ENCODE peak calls at places on chromosome 14, in five cellular contexts. One of them, this sample, is unnamed.

GRCh38 chr14:33315721-33316120 is 377.0 kb downstream of the NPAS3 start:
- DNase-seq in stomach: no peak
- DNase-seq in H1: no peak
- DNase-seq in suprapubic skin: no peak
- DNase-seq in tibial nerve: no peak
- DNase-seq in this sample: no peak

GRCh38 chr14:97707603-97708002 is 910.4 kb downstream of the VRK1 start:
- DNase-seq in stomach: no peak
- DNase-seq in H1: no peak
- DNase-seq in suprapubic skin: no peak
- DNase-seq in tibial nerve: no peak
- DNase-seq in this sample: no peak

GRCh38 chr14:102316048-102316745 is 3.3 kb upstream of the ZNF839 start:
- DNase-seq in stomach: no peak
- DNase-seq in H1: no peak
- DNase-seq in suprapubic skin: no peak
- DNase-seq in tibial nerve: no peak
- DNase-seq in this sample: peak; percentile 72

GRCh38 chr14:77544571-77544970 is 46.0 kb upstream of the ISM2 start:
- DNase-seq in stomach: no peak
- DNase-seq in H1: no peak
- DNase-seq in suprapubic skin: no peak
- DNase-seq in tibial nerve: no peak
- DNase-seq in this sample: no peak

GRCh38 chr14:37047226-37047625 is 125.2 kb downstream of the SLC25A21 start:
- DNase-seq in stomach: no peak
- DNase-seq in H1: no peak
- DNase-seq in suprapubic skin: no peak
- DNase-seq in tibial nerve: no peak
- DNase-seq in this sample: no peak

GRCh38 chr14:68286667-68287066 is 467.1 kb downstream of the RAD51B start:
- DNase-seq in stomach: no peak
- DNase-seq in H1: no peak
- DNase-seq in suprapubic skin: no peak
- DNase-seq in tibial nerve: no peak
- DNase-seq in this sample: no peak

GRCh38 chr14:46999661-47000060 is 348.1 kb upstream of the RPL10L start:
- DNase-seq in stomach: no peak
- DNase-seq in H1: no peak
- DNase-seq in suprapubic skin: no peak
- DNase-seq in tibial nerve: no peak
- DNase-seq in this sample: no peak

GRCh38 chr14:70018713-70019201 is 139.5 kb downstream of the SMOC1 start:
- DNase-seq in stomach: peak; percentile 75
- DNase-seq in H1: no peak
- DNase-seq in suprapubic skin: no peak
- DNase-seq in tibial nerve: peak; percentile 18
- DNase-seq in this sample: peak; percentile 27

GRCh38 chr14:93323597-93323992 is 9.2 kb downstream of the BTBD7 start:
- DNase-seq in stomach: no peak
- DNase-seq in H1: no peak
- DNase-seq in suprapubic skin: no peak
- DNase-seq in tibial nerve: no peak
- DNase-seq in this sample: no peak

GRCh38 chr14:20516921-20517320 is 11.6 kb downstream of the RNASE10 start:
- DNase-seq in stomach: no peak
- DNase-seq in H1: no peak
- DNase-seq in suprapubic skin: no peak
- DNase-seq in tibial nerve: no peak
- DNase-seq in this sample: no peak

GRCh38 chr14:53217283-53217994 is 64.3 kb upstream of the DDHD1 start:
- DNase-seq in stomach: peak; percentile 76
- DNase-seq in H1: peak; percentile 77
- DNase-seq in suprapubic skin: peak; percentile 85
- DNase-seq in tibial nerve: peak; percentile 50
- DNase-seq in this sample: peak; percentile 34

GRCh38 chr14:62307844-62308243 is 545.6 kb downstream of the SNAPC1 start:
- DNase-seq in stomach: no peak
- DNase-seq in H1: no peak
- DNase-seq in suprapubic skin: no peak
- DNase-seq in tibial nerve: no peak
- DNase-seq in this sample: no peak

GRCh38 chr14:81776531-81776930 is 242.9 kb upstream of the SEL1L start:
- DNase-seq in stomach: no peak
- DNase-seq in H1: no peak
- DNase-seq in suprapubic skin: no peak
- DNase-seq in tibial nerve: no peak
- DNase-seq in this sample: no peak

GRCh38 chr14:104895207-104895785 is 29.4 kb upstream of the PLD4 start:
- DNase-seq in stomach: peak; percentile 42
- DNase-seq in H1: no peak
- DNase-seq in suprapubic skin: no peak
- DNase-seq in tibial nerve: no peak
- DNase-seq in this sample: no peak

GRCh38 chr14:43418314-43418713 is 1088.8 kb downstream of the FSCB start:
- DNase-seq in stomach: no peak
- DNase-seq in H1: no peak
- DNase-seq in suprapubic skin: no peak
- DNase-seq in tibial nerve: no peak
- DNase-seq in this sample: no peak

GRCh38 chr14:101069666-101070362 is 166.3 kb upstream of the RTL1 start:
- DNase-seq in stomach: peak; percentile 17
- DNase-seq in H1: no peak
- DNase-seq in suprapubic skin: peak; percentile 41
- DNase-seq in tibial nerve: peak; percentile 4
- DNase-seq in this sample: peak; percentile 4

GRCh38 chr14:59278111-59278510 is 89.6 kb downstream of the DAAM1 start:
- DNase-seq in stomach: no peak
- DNase-seq in H1: no peak
- DNase-seq in suprapubic skin: no peak
- DNase-seq in tibial nerve: no peak
- DNase-seq in this sample: no peak
- TF ChIP-seq EP300 in stomach: no peak
- TF ChIP-seq EP300 in H1: no peak
- TF ChIP-seq EP300 in suprapubic skin: no peak
- TF ChIP-seq EP300 in tibial nerve: peak; percentile 28
- TF ChIP-seq EP300 in this sample: no peak

DNA sequence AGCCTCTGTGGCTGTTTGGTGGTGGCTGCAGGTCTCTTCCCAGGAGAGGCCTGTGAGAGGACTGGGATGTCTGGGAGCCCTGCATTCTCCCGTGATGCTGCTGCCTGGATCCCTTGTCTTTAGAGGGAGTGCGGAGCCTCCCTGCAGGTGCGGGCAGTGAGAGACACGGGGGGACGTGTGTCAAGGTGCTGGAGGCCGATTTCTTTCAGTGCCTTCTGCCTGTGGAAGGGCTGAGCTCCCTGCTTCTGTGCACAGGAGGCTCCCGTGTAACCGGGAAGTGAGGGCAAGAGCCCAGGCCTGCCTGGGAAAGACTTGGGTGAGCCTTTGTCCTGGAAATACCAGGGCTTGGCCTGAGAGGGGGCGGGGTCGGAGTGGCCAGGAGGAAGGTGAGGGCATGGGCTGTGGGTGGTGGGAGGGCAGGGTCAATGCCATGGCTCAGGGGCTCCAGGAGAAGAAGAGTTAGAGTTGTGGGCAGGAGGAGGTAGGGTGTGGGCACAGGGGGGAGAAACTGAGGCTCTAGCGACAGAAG is 372.2 kb downstream of the TMEM121 start:
- DNase-seq in stomach: no peak
- DNase-seq in H1: no peak
- DNase-seq in suprapubic skin: no peak
- DNase-seq in tibial nerve: no peak
- DNase-seq in this sample: no peak
- H3K9me3 ChIP-seq in stomach: no peaks in the 10 kb centered on the region
- H3K9me3 ChIP-seq in H1: peaks cover 98% of the 10 kb centered on the region
- H3K9me3 ChIP-seq in suprapubic skin: no peaks in the 10 kb centered on the region
- H3K9me3 ChIP-seq in tibial nerve: no peaks in the 10 kb centered on the region
- H3K9me3 ChIP-seq in this sample: no peaks in the 10 kb centered on the region

GRCh38 chr14:23941230-23941629 is 12.3 kb upstream of the DHRS4 start:
- DNase-seq in stomach: no peak
- DNase-seq in H1: no peak
- DNase-seq in suprapubic skin: no peak
- DNase-seq in tibial nerve: no peak
- DNase-seq in this sample: no peak
- TF ChIP-seq EP300 in stomach: no peak
- TF ChIP-seq EP300 in H1: no peak
- TF ChIP-seq EP300 in suprapubic skin: no peak
- TF ChIP-seq EP300 in tibial nerve: no peak
- TF ChIP-seq EP300 in this sample: no peak

DNA sequence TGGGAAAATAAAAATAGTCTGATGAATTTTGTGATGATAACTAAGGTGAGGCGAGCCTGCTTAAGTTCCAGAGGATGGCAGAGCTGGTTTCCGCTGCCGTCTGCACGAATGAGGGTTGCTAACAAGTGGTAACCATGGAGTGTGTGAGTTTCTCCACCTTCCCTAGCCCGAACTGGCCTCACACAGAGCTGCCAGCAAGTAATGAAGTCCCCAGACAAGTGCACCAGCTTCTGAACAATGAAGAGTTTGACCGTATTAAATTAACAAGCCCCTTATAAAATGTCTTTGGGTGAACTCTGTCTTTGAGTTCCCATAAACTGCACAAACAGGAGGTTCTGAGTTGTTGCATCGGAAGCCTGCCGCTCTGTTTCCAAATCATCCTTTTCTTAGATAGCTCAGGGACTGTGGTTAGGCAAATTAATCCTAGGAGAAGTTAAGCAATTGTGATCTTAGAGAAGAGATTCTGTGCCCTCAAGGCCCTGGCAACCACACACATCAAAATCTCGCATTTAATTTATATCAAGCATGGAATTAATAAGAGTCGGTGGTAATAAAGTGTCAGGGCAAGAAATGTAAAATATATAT is 274.1 kb upstream of the DAAM1 start:
- DNase-seq in stomach: no peak
- DNase-seq in H1: no peak
- DNase-seq in suprapubic skin: no peak
- DNase-seq in tibial nerve: no peak
- DNase-seq in this sample: no peak
- H3K9me3 ChIP-seq in stomach: no peaks in the 10 kb centered on the region
- H3K9me3 ChIP-seq in H1: no peaks in the 10 kb centered on the region
- H3K9me3 ChIP-seq in suprapubic skin: no peaks in the 10 kb centered on the region
- H3K9me3 ChIP-seq in tibial nerve: no peaks in the 10 kb centered on the region
- H3K9me3 ChIP-seq in this sample: no peaks in the 10 kb centered on the region

GRCh38 chr14:75648066-75648838 is 12.4 kb downstream of the ERG28 start:
- DNase-seq in stomach: peak; percentile 75
- DNase-seq in H1: no peak
- DNase-seq in suprapubic skin: no peak
- DNase-seq in tibial nerve: peak; percentile 47
- DNase-seq in this sample: peak; percentile 53
- TF ChIP-seq EP300 in stomach: no peak
- TF ChIP-seq EP300 in H1: no peak
- TF ChIP-seq EP300 in suprapubic skin: no peak
- TF ChIP-seq EP300 in tibial nerve: peak; percentile 75
- TF ChIP-seq EP300 in this sample: no peak

GRCh38 chr14:106222736-106223135 is 696.4 kb downstream of the TMEM121 start:
- DNase-seq in stomach: no peak
- DNase-seq in H1: no peak
- DNase-seq in suprapubic skin: no peak
- DNase-seq in tibial nerve: no peak
- DNase-seq in this sample: no peak
- H3K9me3 ChIP-seq in stomach: no peaks in the 10 kb centered on the region
- H3K9me3 ChIP-seq in H1: peaks cover 63% of the 10 kb centered on the region
- H3K9me3 ChIP-seq in suprapubic skin: no peaks in the 10 kb centered on the region
- H3K9me3 ChIP-seq in tibial nerve: no peaks in the 10 kb centered on the region
- H3K9me3 ChIP-seq in this sample: no peaks in the 10 kb centered on the region